ENCODE peak calls at places on chromosomes 16 and 17, in four cellular contexts. One of them, this sample, is unnamed.

GRCh38 chr17:72476575-72476986 is 355.8 kb downstream of the SOX9 start:
- DNase-seq in Peyer's patch: no peak
- DNase-seq in heart right ventricle: no peak
- DNase-seq in A549: no peak
- DNase-seq in this sample: no peak

GRCh38 chr17:39699818-39700147 is at the start of gene ERBB2:
- DNase-seq in Peyer's patch: peak; percentile 81
- DNase-seq in heart right ventricle: peak; percentile 61
- DNase-seq in A549: peak; percentile 92
- DNase-seq in this sample: no peak

GRCh38 chr16:12811441-12812198 is 7.9 kb upstream of the CPPED1 start:
- DNase-seq in Peyer's patch: no peak
- DNase-seq in heart right ventricle: no peak
- DNase-seq in A549: no peak
- DNase-seq in this sample: no peak

GRCh38 chr17:29133146-29133713 is 47.0 kb downstream of the MYO18A start:
- DNase-seq in Peyer's patch: no peak
- DNase-seq in heart right ventricle: no peak
- DNase-seq in A549: peak; percentile 50
- DNase-seq in this sample: no peak

GRCh38 chr16:30997000-30997886 is 12.2 kb downstream of the HSD3B7 start:
- DNase-seq in Peyer's patch: peak; percentile 94
- DNase-seq in heart right ventricle: peak; percentile 90
- DNase-seq in A549: peak; percentile 95
- DNase-seq in this sample: peak; percentile 88

GRCh38 chr17:19619705-19620325 is 28.7 kb upstream of the ALDH3A2 start:
- DNase-seq in Peyer's patch: no peak
- DNase-seq in heart right ventricle: no peak
- DNase-seq in A549: peak; percentile 43
- DNase-seq in this sample: no peak

GRCh38 chr17:61459968-61460718 is 7.9 kb downstream of the TBX4 start:
- DNase-seq in Peyer's patch: no peak
- DNase-seq in heart right ventricle: no peak
- DNase-seq in A549: no peak
- DNase-seq in this sample: no peak

GRCh38 chr17:17518019-17518418 is 21.8 kb upstream of the RASD1 start:
- DNase-seq in Peyer's patch: no peak
- DNase-seq in heart right ventricle: no peak
- DNase-seq in A549: no peak
- DNase-seq in this sample: no peak

GRCh38 chr16:2737895-2738418 is 14.5 kb upstream of the SRRM2 start:
- DNase-seq in Peyer's patch: no peak
- DNase-seq in heart right ventricle: no peak
- DNase-seq in A549: no peak
- DNase-seq in this sample: no peak

GRCh38 chr16:4471869-4472268 is 2.6 kb downstream of the NMRAL1 start:
- DNase-seq in Peyer's patch: no peak
- DNase-seq in heart right ventricle: no peak
- DNase-seq in A549: no peak
- DNase-seq in this sample: no peak

GRCh38 chr16:77213542-77214108 is 14.4 kb downstream of the SYCE1L start:
- DNase-seq in Peyer's patch: no peak
- DNase-seq in heart right ventricle: no peak
- DNase-seq in A549: peak; percentile 93
- DNase-seq in this sample: no peak

DNA sequence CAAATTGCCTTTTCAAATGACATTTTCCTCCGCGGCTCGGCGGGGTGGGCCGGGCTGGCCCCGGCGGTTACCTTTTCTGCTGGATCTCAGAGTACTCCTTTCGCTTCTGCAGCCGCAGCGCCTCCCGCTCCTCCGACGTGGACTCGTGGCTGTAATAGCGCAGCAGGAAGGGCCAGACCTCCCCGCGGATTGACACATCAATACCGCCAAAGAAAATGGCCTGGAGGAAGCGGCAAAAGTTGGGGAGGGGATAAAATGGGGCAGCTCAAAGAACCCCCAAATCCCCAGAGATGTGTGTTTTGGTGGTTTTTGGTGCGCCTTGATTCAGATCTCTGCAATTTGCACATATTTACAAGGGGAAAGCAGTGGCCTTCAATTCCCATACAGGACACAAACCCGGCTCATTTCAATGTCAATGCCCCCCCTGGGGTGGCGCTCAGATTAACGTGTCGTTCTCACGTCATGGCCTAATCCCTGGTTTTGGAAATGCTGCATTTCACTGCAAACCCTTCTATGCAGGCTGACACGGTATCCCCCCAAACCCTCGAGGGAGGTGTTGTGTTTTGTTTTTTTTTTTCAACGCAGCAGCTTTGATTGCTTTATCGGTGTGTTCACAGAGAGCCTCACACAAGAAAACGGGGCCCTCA is 85.9 kb downstream of the TBC1D16 start:
- DNase-seq in Peyer's patch: peak; percentile 35
- DNase-seq in heart right ventricle: no peak
- DNase-seq in A549: no peak
- DNase-seq in this sample: no peak
- H3K4me1 ChIP-seq in Peyer's patch: no peaks in the 10 kb centered on the region
- H3K4me1 ChIP-seq in heart right ventricle: peaks cover 25% of the 10 kb centered on the region
- H3K4me1 ChIP-seq in A549: no peaks in the 10 kb centered on the region
- H3K4me1 ChIP-seq in this sample: no peaks in the 10 kb centered on the region

GRCh38 chr16:62967606-62968005 is 931.4 kb upstream of the CDH8 start:
- DNase-seq in Peyer's patch: no peak
- DNase-seq in heart right ventricle: no peak
- DNase-seq in A549: no peak
- DNase-seq in this sample: no peak

GRCh38 chr16:62966626-62967025 is 930.4 kb upstream of the CDH8 start:
- DNase-seq in Peyer's patch: no peak
- DNase-seq in heart right ventricle: no peak
- DNase-seq in A549: no peak
- DNase-seq in this sample: no peak

GRCh38 chr16:62963846-62964245 is 927.6 kb upstream of the CDH8 start:
- DNase-seq in Peyer's patch: no peak
- DNase-seq in heart right ventricle: no peak
- DNase-seq in A549: no peak
- DNase-seq in this sample: no peak

DNA sequence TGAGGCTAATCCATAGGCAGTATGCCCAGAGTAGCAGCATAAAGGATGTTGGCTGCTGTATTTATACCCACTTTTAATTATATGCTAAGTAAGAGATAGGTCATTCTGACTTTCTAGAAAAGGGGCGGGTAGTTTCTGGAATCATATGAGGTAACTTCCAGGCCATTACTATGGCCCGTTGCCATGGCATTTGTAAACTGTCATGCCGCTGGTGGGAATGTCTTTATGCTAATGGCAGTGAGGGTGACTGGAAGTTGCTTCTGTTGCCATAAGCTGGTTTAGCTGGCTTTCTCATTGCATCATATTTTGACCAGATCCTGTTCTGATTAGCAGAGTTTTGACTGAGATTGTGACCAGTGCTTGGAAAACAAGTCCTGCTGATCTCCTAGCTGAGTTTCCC is 929.6 kb upstream of the CDH8 start:
- DNase-seq in Peyer's patch: no peak
- DNase-seq in heart right ventricle: no peak
- DNase-seq in A549: no peak
- DNase-seq in this sample: no peak
- H3K9me3 ChIP-seq in Peyer's patch: no peaks in the 10 kb centered on the region
- H3K9me3 ChIP-seq in heart right ventricle: no peaks in the 10 kb centered on the region
- H3K9me3 ChIP-seq in A549: no peaks in the 10 kb centered on the region
- H3K9me3 ChIP-seq in this sample: no peaks in the 10 kb centered on the region

GRCh38 chr17:75077072-75077489 is 10.7 kb upstream of the SLC16A5 start:
- DNase-seq in Peyer's patch: peak; percentile 83
- DNase-seq in heart right ventricle: no peak
- DNase-seq in A549: no peak
- DNase-seq in this sample: no peak
- H3K27ac ChIP-seq in Peyer's patch: peak overlapping the region; percentile 83
- H3K27ac ChIP-seq in heart right ventricle: peak overlapping the region; percentile 90
- H3K27ac ChIP-seq in A549: peak overlapping the region; percentile 86
- H3K27ac ChIP-seq in this sample: no peak overlapping the region

GRCh38 chr16:67158637-67159600 is 790 bp downstream of the TRADD start:
- DNase-seq in Peyer's patch: peak; percentile 93
- DNase-seq in heart right ventricle: no peak
- DNase-seq in A549: peak; percentile 59
- DNase-seq in this sample: peak; percentile 79
- H3K4me1 ChIP-seq in Peyer's patch: peaks cover 33% of the 10 kb centered on the region
- H3K4me1 ChIP-seq in heart right ventricle: peaks cover 59% of the 10 kb centered on the region
- H3K4me1 ChIP-seq in A549: peaks cover 21% of the 10 kb centered on the region
- H3K4me1 ChIP-seq in this sample: peaks cover 63% of the 10 kb centered on the region

GRCh38 chr16:79434097-79434496 is 166.4 kb downstream of the MAF start:
- DNase-seq in Peyer's patch: no peak
- DNase-seq in heart right ventricle: no peak
- DNase-seq in A549: no peak
- DNase-seq in this sample: no peak
- H3K9me3 ChIP-seq in Peyer's patch: no peaks in the 10 kb centered on the region
- H3K9me3 ChIP-seq in heart right ventricle: no peaks in the 10 kb centered on the region
- H3K9me3 ChIP-seq in A549: no peaks in the 10 kb centered on the region
- H3K9me3 ChIP-seq in this sample: no peaks in the 10 kb centered on the region

GRCh38 chr16:54720259-54720658 is 210.4 kb upstream of the IRX5 start:
- DNase-seq in Peyer's patch: no peak
- DNase-seq in heart right ventricle: no peak
- DNase-seq in A549: no peak
- DNase-seq in this sample: no peak
- H3K27ac ChIP-seq in Peyer's patch: no peak overlapping the region
- H3K27ac ChIP-seq in heart right ventricle: no peak overlapping the region
- H3K27ac ChIP-seq in A549: no peak overlapping the region
- H3K27ac ChIP-seq in this sample: no peak overlapping the region

GRCh38 chr16:21100447-21100846 is 50.2 kb downstream of the DNAH3 start:
- DNase-seq in Peyer's patch: no peak
- DNase-seq in heart right ventricle: no peak
- DNase-seq in A549: peak; percentile 81
- DNase-seq in this sample: no peak

GRCh38 chr16:21104124-21104860 is 46.4 kb downstream of the DNAH3 start:
- DNase-seq in Peyer's patch: no peak
- DNase-seq in heart right ventricle: no peak
- DNase-seq in A549: no peak
- DNase-seq in this sample: no peak

GRCh38 chr16:21097151-21097550 is 53.5 kb downstream of the DNAH3 start:
- DNase-seq in Peyer's patch: no peak
- DNase-seq in heart right ventricle: no peak
- DNase-seq in A549: no peak
- DNase-seq in this sample: no peak

DNA sequence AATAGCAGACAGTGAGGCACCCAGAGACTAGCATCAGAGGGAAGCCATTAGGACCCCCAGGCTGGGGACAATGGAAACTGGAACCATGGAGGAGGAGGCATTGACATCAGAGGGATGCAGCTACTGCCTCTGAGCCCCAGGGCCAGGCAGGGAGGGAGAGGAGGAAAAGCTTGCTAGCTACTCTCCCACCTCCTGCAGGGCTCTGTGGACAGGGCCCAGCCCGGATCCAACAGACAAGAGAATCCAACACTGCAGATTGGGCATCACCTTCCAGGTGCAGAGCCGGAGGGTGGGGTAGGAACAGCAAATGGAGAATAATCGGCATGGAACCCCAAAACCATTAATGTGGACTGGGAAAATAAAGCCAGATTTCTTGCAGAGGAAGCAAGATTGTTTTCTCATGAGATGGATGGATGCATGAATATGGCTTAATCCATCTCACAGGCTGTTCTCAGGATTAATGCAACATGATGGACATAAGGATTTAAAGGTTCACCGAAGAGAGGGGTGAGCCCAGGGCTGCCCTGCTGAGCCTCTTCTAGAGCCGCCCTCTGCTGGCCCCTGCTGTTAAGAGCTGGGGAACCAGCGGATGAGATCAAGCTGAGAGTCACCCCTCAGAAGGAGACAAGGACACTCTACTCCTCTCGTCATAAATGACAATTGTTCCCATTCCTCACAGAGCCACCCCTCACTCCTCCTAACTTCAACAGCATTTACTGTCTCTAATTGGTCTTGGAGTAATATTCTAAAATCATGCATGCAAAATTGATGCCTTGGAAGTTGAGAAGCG is 48.8 kb downstream of the DNAH3 start:
- DNase-seq in Peyer's patch: peak; percentile 53
- DNase-seq in heart right ventricle: peak; percentile 36
- DNase-seq in A549: peak; percentile 53
- DNase-seq in this sample: no peak
- H3K4me1 ChIP-seq in Peyer's patch: no peaks in the 10 kb centered on the region
- H3K4me1 ChIP-seq in heart right ventricle: no peaks in the 10 kb centered on the region
- H3K4me1 ChIP-seq in A549: peaks cover 14% of the 10 kb centered on the region
- H3K4me1 ChIP-seq in this sample: no peaks in the 10 kb centered on the region

GRCh38 chr17:71276071-71276470 is 844.7 kb upstream of the SOX9 start:
- DNase-seq in Peyer's patch: no peak
- DNase-seq in heart right ventricle: no peak
- DNase-seq in A549: no peak
- DNase-seq in this sample: no peak

GRCh38 chr17:71267668-71268067 is 853.2 kb upstream of the SOX9 start:
- DNase-seq in Peyer's patch: no peak
- DNase-seq in heart right ventricle: no peak
- DNase-seq in A549: no peak
- DNase-seq in this sample: no peak

GRCh38 chr17:71269201-71269600 is 851.6 kb upstream of the SOX9 start:
- DNase-seq in Peyer's patch: no peak
- DNase-seq in heart right ventricle: no peak
- DNase-seq in A549: no peak
- DNase-seq in this sample: no peak

GRCh38 chr17:71273451-71273850 is 847.4 kb upstream of the SOX9 start:
- DNase-seq in Peyer's patch: no peak
- DNase-seq in heart right ventricle: no peak
- DNase-seq in A549: no peak
- DNase-seq in this sample: no peak
- H3K9me3 ChIP-seq in Peyer's patch: no peaks in the 10 kb centered on the region
- H3K9me3 ChIP-seq in heart right ventricle: peaks cover 10% of the 10 kb centered on the region
- H3K9me3 ChIP-seq in A549: peaks cover 6% of the 10 kb centered on the region
- H3K9me3 ChIP-seq in this sample: no peaks in the 10 kb centered on the region

This sample was measured in CD8-positive, alpha-beta T cell.